ENCODE peak calls at places on chromosomes 7 and 10, in ten cellular contexts. V is hypothalamus, O is GM23338, L is neuronal stem cell, I is A172, D is endodermal cell, Y is HEK293T, R is D341Med, N is AG04450, B is GM04504. U is an unnamed sample.

GRCh38 chr10:102342958-102343357 is 52.5 kb upstream of the NFKB2 start:
- DNase-seq in V (no peak), O (no peak), L (no peak), I (peak; percentile 81), D (no peak), Y (no peak), R (no peak), N (peak; percentile 39), B (no peak), U (no peak)

GRCh38 chr10:91924212-91925021 is 847 bp downstream of the BTAF1 start:
- DNase-seq in V (no peak), O (peak; percentile 62), L (no peak), I (no peak), D (no peak), Y (no peak), R (no peak), N (no peak), B (no peak), U (no peak)

GRCh38 chr7:30143748-30144251 is 9.0 kb downstream of the MTURN start:
- DNase-seq in V (no peak), O (no peak), L (no peak), I (peak; percentile 62), D (no peak), Y (no peak), R (no peak), N (no peak), B (no peak), U (peak; percentile 95)

GRCh38 chr10:42959833-42960232 is 117.0 kb upstream of the RET start:
- DNase-seq in V (no peak), O (no peak), L (no peak), I (no peak), D (no peak), Y (no peak), R (no peak), N (no peak), B (no peak), U (no peak)

GRCh38 chr7:30846378-30846777 is 65.3 kb upstream of the AQP1 start:
- DNase-seq in V (no peak), O (no peak), L (no peak), I (peak; percentile 21), D (no peak), Y (no peak), R (no peak), N (no peak), B (no peak), U (no peak)

GRCh38 chr7:26443761-26444160 is 152.1 kb downstream of the SNX10 start:
- DNase-seq in V (no peak), O (no peak), L (no peak), I (no peak), D (no peak), Y (no peak), R (no peak), N (no peak), B (no peak), U (no peak)

GRCh38 chr7:36653011-36653670 is 71.2 kb downstream of the AOAH start:
- DNase-seq in V (no peak), O (no peak), L (no peak), I (peak; percentile 66), D (no peak), Y (no peak), R (no peak), N (peak; percentile 15), B (no peak), U (no peak)

GRCh38 chr10:74437822-74438221 is 286.8 kb downstream of the ADK start:
- DNase-seq in V (no peak), O (no peak), L (no peak), I (peak; percentile 9), D (no peak), Y (no peak), R (no peak), N (peak; percentile 15), B (no peak), U (no peak)

GRCh38 chr10:130567436-130567835 is 431.2 kb downstream of the GLRX3 start:
- DNase-seq in V (no peak), O (no peak), L (no peak), I (no peak), D (no peak), Y (no peak), R (no peak), N (no peak), B (no peak), U (no peak)

GRCh38 chr7:138278601-138279000 is 181.5 kb upstream of the TRIM24 start:
- DNase-seq in V (no peak), O (no peak), L (no peak), I (peak; percentile 52), D (no peak), Y (no peak), R (no peak), N (no peak), B (no peak), U (no peak)

GRCh38 chr7:33996899-33997298 is 91.6 kb downstream of the BMPER start:
- DNase-seq in V (no peak), O (no peak), L (no peak), I (no peak), D (no peak), Y (no peak), R (no peak), N (no peak), B (no peak), U (no peak)

GRCh38 chr10:23081891-23082290 is 13.5 kb upstream of the MSRB2 start:
- DNase-seq in V (no peak), O (peak; percentile 66), L (no peak), I (no peak), D (no peak), Y (peak; percentile 45), R (peak; percentile 42), N (no peak), B (no peak), U (no peak)